ENCODE peak calls at places on chromosomes 6 and 20, in four cellular contexts. X, R, E and W are unnamed samples.
A peak's percentile ranks its signal among the peaks of the same experiment; 100 is the strongest.

GRCh38 chr6:75430631-75431345 is 62.8 kb downstream of the FILIP1 start:
- DNase-seq in X (no peak), R (no peak), E (no peak), W (no peak)

GRCh38 chr20:11329271-11329670 is 588.4 kb upstream of the BTBD3 start:
- DNase-seq in E (no peak), X (no peak), R (no peak), W (no peak)

GRCh38 chr6:6969761-6970223 is 138.0 kb upstream of the RREB1 start:
- DNase-seq in X (no peak), E (peak; percentile 17), R (no peak), W (no peak)

GRCh38 chr20:53129557-53129956 is 157.4 kb downstream of the TSHZ2 start:
- DNase-seq in X (no peak), R (no peak), E (no peak), W (no peak)

GRCh38 chr20:17816804-17817590 is 117.2 kb downstream of the BANF2 start:
- DNase-seq in X (no peak), R (no peak), E (no peak), W (no peak)

GRCh38 chr6:5665173-5665572 is 341.6 kb downstream of the NRN1 start:
- DNase-seq in X (no peak), E (no peak), R (no peak), W (no peak)

GRCh38 chr20:62741191-62741676 is 32.6 kb downstream of the NTSR1 start:
- DNase-seq in E (no peak), R (no peak), X (peak; percentile 26), W (no peak)

GRCh38 chr6:142696689-142697088 is 248.3 kb downstream of the HIVEP2 start:
- DNase-seq in X (no peak), E (no peak), R (no peak), W (no peak)

GRCh38 chr6:53189554-53189953 is 40.9 kb upstream of the GCM1 start:
- DNase-seq in R (no peak), E (no peak), X (no peak), W (no peak)